ENCODE peak calls at places on chromosome 17, in eight cellular contexts. H, D, R, M, P, W, Q and G are unnamed samples.
A peak's percentile ranks its signal among the peaks of the same experiment; 100 is the strongest.

GRCh38 chr17:72381597-72382397 is 261.0 kb downstream of the SOX9 start:
- DNase-seq in H (no peak), D (no peak), R (no peak), M (no peak), P (no peak), W (no peak), Q (no peak), G (no peak)

GRCh38 chr17:38681096-38681495 is 6.3 kb upstream of the EPOP start:
- DNase-seq in H (no peak), D (no peak), R (no peak), M (no peak), P (no peak), W (no peak), Q (no peak), G (no peak)

GRCh38 chr17:69485901-69486643 is 71.6 kb downstream of the MAP2K6 start:
- DNase-seq in H (no peak), D (no peak), R (no peak), M (peak; percentile 8), P (no peak), W (no peak), Q (no peak), G (no peak)

GRCh38 chr17:45307290-45308015 is 9.4 kb downstream of the MAP3K14 start:
- DNase-seq in H (no peak), D (no peak), R (no peak), M (peak; percentile 93), P (peak; percentile 90), W (no peak), Q (no peak), G (peak; percentile 54)

GRCh38 chr17:6257339-6257738 is 177.6 kb downstream of the AIPL1 start:
- DNase-seq in H (no peak), D (no peak), R (no peak), M (no peak), P (no peak), W (no peak), Q (no peak), G (no peak)

GRCh38 chr17:31415004-31415454 is 23.6 kb downstream of the RAB11FIP4 start:
- DNase-seq in H (no peak), D (peak; percentile 11), R (no peak), M (no peak), P (no peak), W (no peak), Q (no peak), G (no peak)

GRCh38 chr17:7147772-7148171 is 31.4 kb downstream of the ASGR1 start:
- DNase-seq in H (no peak), D (peak; percentile 52), R (no peak), M (no peak), P (no peak), W (no peak), Q (no peak), G (no peak)

GRCh38 chr17:7560172-7561027 is 1.3 kb upstream of the SENP3 start:
- DNase-seq in H (peak; percentile 33), D (peak; percentile 64), R (peak; percentile 61), M (peak; percentile 85), P (no peak), W (no peak), Q (no peak), G (peak; percentile 42)

GRCh38 chr17:16465861-16466338 is 26.1 kb downstream of the LRRC75A start:
- DNase-seq in H (no peak), D (no peak), R (peak; percentile 42), M (no peak), P (no peak), W (no peak), Q (no peak), G (no peak)

GRCh38 chr17:66459811-66460270 is 157.4 kb downstream of the PRKCA start:
- DNase-seq in H (no peak), D (peak; percentile 95), R (peak; percentile 40), M (peak; percentile 99), P (no peak), W (no peak), Q (no peak), G (no peak)

GRCh38 chr17:65278050-65278819 is 141.1 kb downstream of the RGS9 start:
- DNase-seq in H (no peak), D (peak; percentile 70), R (no peak), M (peak; percentile 86), P (no peak), W (no peak), Q (no peak), G (peak; percentile 24)

GRCh38 chr17:74055508-74056160 is 147.8 kb upstream of the RPL38 start:
- DNase-seq in H (no peak), D (no peak), R (no peak), M (no peak), P (no peak), W (no peak), Q (no peak), G (no peak)

GRCh38 chr17:82242977-82243647 is 14.3 kb downstream of the SLC16A3 start:
- DNase-seq in H (no peak), D (peak; percentile 84), R (peak; percentile 83), M (peak; percentile 89), P (no peak), W (no peak), Q (no peak), G (no peak)

GRCh38 chr17:1228752-1229353 is 41.4 kb upstream of the BHLHA9 start:
- DNase-seq in H (no peak), D (no peak), R (no peak), M (no peak), P (no peak), W (peak; percentile 55), Q (no peak), G (no peak)

GRCh38 chr17:15279011-15279477 is 13.9 kb upstream of the PMP22 start:
- DNase-seq in H (no peak), D (no peak), R (no peak), M (peak; percentile 97), P (no peak), W (no peak), Q (no peak), G (no peak)

GRCh38 chr17:17994271-17994670 is 21.6 kb downstream of the DRC3 start:
- DNase-seq in H (no peak), D (peak; percentile 56), R (peak; percentile 31), M (peak; percentile 37), P (no peak), W (peak; percentile 50), Q (no peak), G (no peak)

GRCh38 chr17:66076546-66077190 is 115.3 kb downstream of the CEP112 start:
- DNase-seq in H (no peak), D (no peak), R (no peak), M (peak; percentile 1), P (no peak), W (no peak), Q (no peak), G (peak; percentile 4)

GRCh38 chr17:72056727-72057290 is 64.0 kb upstream of the SOX9 start:
- DNase-seq in H (no peak), D (no peak), R (no peak), M (no peak), P (no peak), W (no peak), Q (no peak), G (no peak)

GRCh38 chr17:35700157-35700556 is 31.3 kb upstream of the RASL10B start:
- DNase-seq in H (no peak), D (no peak), R (no peak), M (peak; percentile 64), P (no peak), W (no peak), Q (no peak), G (no peak)

GRCh38 chr17:66578781-66579489 is 256.0 kb upstream of the CACNG5 start:
- DNase-seq in H (no peak), D (no peak), R (no peak), M (no peak), P (no peak), W (no peak), Q (no peak), G (no peak)

GRCh38 chr17:40097931-40098845 is 2.2 kb downstream of the NR1D1 start:
- DNase-seq in H (no peak), D (peak; percentile 93), R (peak; percentile 72), M (peak; percentile 90), P (no peak), W (no peak), Q (no peak), G (no peak)

GRCh38 chr17:48560452-48560817 is 15.5 kb upstream of the HOXB2 start:
- DNase-seq in H (no peak), D (no peak), R (no peak), M (no peak), P (no peak), W (no peak), Q (no peak), G (no peak)
- H3K27me3 ChIP-seq in H (no peaks in the 10 kb centered on the region), D (peaks cover 32% of the 10 kb centered on the region), R (peaks cover 99% of the 10 kb centered on the region), M (no peaks in the 10 kb centered on the region), P (no peaks in the 10 kb centered on the region), W (no peaks in the 10 kb centered on the region), Q (no peaks in the 10 kb centered on the region), G (no peaks in the 10 kb centered on the region)

DNA sequence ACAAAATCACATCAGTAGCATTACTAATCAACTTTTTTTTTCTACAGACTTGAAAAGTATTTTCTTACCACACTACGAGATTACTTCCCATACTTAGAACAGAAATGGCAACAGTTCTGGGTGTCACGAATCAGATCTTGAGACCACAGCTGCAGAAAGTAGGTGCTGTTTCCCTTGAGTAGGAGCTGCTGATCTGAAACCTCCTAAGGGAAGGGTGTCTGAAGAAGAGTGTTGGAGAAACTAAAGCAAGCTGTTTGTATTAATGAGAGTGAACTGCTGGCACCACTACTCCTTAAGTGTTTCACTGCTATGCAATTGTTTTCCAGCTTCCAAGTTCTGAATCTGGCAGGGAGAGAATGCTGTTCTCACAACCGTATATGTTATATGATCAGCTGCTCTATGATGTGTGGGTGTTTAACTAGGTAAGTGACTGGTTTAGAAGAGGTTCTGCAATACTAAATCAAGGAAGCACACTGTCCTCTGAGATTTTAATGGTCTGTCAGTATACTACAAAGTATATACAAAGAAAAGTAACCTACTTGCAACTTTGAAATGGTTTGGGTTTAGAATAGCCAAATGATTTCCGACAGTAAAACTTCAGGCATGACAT is 3.3 kb downstream of the ZNF652 start:
- DNase-seq in H (no peak), D (no peak), R (no peak), M (peak; percentile 30), P (peak; percentile 75), W (no peak), Q (no peak), G (peak; percentile 45)
- H3K4me3 ChIP-seq in H (peak overlapping the region; percentile 42), D (no peak overlapping the region), R (no peak overlapping the region), M (peak overlapping the region; percentile 14), P (peak overlapping the region; percentile 95), W (peak overlapping the region; percentile 33), Q (no peak overlapping the region), G (no peak overlapping the region)

DNA sequence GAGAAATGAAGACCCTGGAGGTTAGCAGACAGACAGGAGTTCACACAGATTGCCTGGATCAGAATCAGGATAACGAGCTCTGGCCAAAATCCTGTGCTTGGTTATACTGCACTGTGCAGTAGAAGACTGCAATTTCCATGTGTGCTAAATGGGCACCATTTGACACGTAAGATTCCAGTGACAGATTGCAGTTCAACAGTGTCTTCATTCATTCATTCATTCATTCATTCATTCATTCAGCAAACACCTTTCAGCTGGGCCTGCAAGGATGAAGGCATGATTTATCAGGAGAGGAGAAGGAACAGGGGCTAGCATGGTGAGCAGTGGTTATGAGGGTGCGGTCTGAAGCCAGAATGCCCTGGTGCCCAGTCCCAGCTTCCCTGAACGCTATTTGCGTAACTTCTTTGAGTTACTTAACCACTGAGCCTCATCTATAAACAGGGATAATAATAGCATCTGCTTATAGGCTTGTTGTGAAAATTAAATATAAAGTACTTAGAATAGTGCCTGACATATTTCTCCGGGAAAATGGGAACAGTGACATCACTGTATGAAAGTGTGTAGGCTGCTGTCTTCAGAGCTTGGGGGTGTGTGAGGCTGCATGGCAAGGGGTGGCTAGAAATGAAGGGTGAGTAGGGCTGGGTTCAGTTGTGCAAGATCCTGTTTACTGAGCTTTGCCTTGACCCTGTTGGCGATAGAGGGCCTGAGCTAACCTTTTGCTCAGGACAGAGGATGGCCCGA is 5.6 kb upstream of the CCL1 start:
- DNase-seq in H (no peak), D (no peak), R (no peak), M (no peak), P (no peak), W (no peak), Q (no peak), G (no peak)
- H3K4me1 ChIP-seq in H (no peaks in the 10 kb centered on the region), D (peaks cover 7% of the 10 kb centered on the region), R (no peaks in the 10 kb centered on the region), M (no peaks in the 10 kb centered on the region), P (peaks cover 16% of the 10 kb centered on the region), W (no peaks in the 10 kb centered on the region), Q (no peaks in the 10 kb centered on the region), G (no peaks in the 10 kb centered on the region)

GRCh38 chr17:19291646-19292376 is 54.6 kb downstream of the EPN2 start:
- DNase-seq in H (no peak), D (no peak), R (no peak), M (no peak), P (no peak), W (no peak), Q (no peak), G (no peak)
- H3K27me3 ChIP-seq in H (no peaks in the 10 kb centered on the region), D (no peaks in the 10 kb centered on the region), R (no peaks in the 10 kb centered on the region), M (no peaks in the 10 kb centered on the region), P (no peaks in the 10 kb centered on the region), W (peaks cover 3% of the 10 kb centered on the region), Q (no peaks in the 10 kb centered on the region), G (no peaks in the 10 kb centered on the region)